ENCODE peak calls at places on chromosomes 7 and 10, in five cellular contexts. S is sigmoid colon, E is GM12878, K is transverse colon, V is suprapubic skin. T is an unnamed sample.

GRCh38 chr7:16933296-16934248 is 51.8 kb upstream of the AGR3 start:
- DNase-seq in S (no peak), E (no peak), K (no peak), V (no peak), T (peak; percentile 48)

GRCh38 chr10:77162697-77163096 is 474.9 kb downstream of the KCNMA1 start:
- DNase-seq in S (no peak), E (no peak), K (no peak), V (no peak), T (no peak)

GRCh38 chr10:97875391-97875790 is 25.7 kb downstream of the GOLGA7B start:
- DNase-seq in S (peak; percentile 54), E (no peak), K (no peak), V (no peak), T (no peak)

GRCh38 chr7:50069613-50070012 is 23.4 kb downstream of the ZPBP start:
- DNase-seq in S (peak; percentile 68), E (peak; percentile 21), K (no peak), V (peak; percentile 80), T (peak; percentile 42)

GRCh38 chr7:150464962-150465361 is 14.5 kb downstream of the GIMAP8 start:
- DNase-seq in S (no peak), E (no peak), K (no peak), V (no peak), T (no peak)

GRCh38 chr7:81659697-81660395 is 110.0 kb downstream of the HGF start:
- DNase-seq in S (no peak), E (no peak), K (no peak), V (no peak), T (no peak)

GRCh38 chr10:93475871-93476270 is 6.3 kb downstream of the MYOF start:
- DNase-seq in S (no peak), E (no peak), K (peak; percentile 50), V (no peak), T (no peak)

GRCh38 chr10:76114556-76114955 is 683.1 kb downstream of the LRMDA start:
- DNase-seq in S (no peak), E (no peak), K (no peak), V (no peak), T (no peak)

GRCh38 chr7:65379318-65379717 is 5.7 kb downstream of the ZNF92 start:
- DNase-seq in S (no peak), E (no peak), K (no peak), V (no peak), T (no peak)

GRCh38 chr7:137953692-137954470 is 48.0 kb downstream of the CREB3L2 start:
- DNase-seq in S (no peak), E (no peak), K (peak; percentile 43), V (no peak), T (no peak)

GRCh38 chr7:22663721-22664120 is 63.3 kb upstream of the IL6 start:
- DNase-seq in S (no peak), E (no peak), K (no peak), V (no peak), T (no peak)

GRCh38 chr7:106344206-106344605 is 59.4 kb upstream of the NAMPT start:
- DNase-seq in S (no peak), E (no peak), K (no peak), V (no peak), T (no peak)

GRCh38 chr10:75582102-75582501 is 150.7 kb downstream of the LRMDA start:
- DNase-seq in S (no peak), E (no peak), K (no peak), V (no peak), T (no peak)

DNA sequence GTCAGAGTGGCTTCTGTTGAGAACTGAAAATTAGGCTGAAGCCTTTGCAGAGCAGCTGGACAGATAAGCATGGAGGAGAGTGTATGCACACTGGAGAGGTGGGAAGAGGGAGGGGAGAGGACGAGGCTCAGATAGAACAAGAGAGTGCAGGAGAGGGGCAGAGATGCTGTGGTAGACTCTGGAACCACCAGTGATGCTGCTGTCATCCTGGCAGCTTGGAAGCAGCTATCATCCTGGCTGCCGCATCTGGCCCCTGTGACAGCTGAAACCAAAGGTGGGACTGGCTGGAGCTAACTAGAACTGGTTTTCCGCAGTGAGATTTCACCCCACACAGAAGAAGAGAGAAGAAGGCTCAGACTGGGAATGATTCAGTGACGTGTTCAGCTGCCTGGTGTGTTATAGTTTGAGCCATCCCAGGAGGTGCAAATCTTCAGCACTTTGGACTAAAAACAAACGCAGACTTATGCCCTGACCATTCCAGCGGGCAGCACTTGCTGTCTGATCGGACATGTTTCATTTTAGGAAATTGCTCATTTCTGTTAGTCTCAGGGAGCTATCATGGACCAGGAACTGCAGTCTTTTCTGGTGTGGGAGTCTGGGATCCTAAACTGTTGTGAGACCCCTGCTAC is 38.4 kb downstream of the EEPD1 start:
- DNase-seq in S (peak; percentile 30), E (no peak), K (no peak), V (no peak), T (no peak)
- H3K4me3 ChIP-seq in S (peak overlapping the region; percentile 16), E (peak overlapping the region; percentile 36), K (no peak overlapping the region), V (no peak overlapping the region), T (no peak overlapping the region)

GRCh38 chr10:53006663-53007610 is 234.4 kb upstream of the MBL2 start:
- DNase-seq in S (no peak), E (no peak), K (no peak), V (no peak), T (no peak)
- TF ChIP-seq EP300 in S (no peak), E (no peak), K (no peak), V (no peak), T (no peak)

GRCh38 chr10:96828609-96829008 is 3.5 kb upstream of the LCOR start:
- DNase-seq in S (no peak), E (no peak), K (no peak), V (no peak), T (no peak)

GRCh38 chr10:96831200-96831866 is 765 bp upstream of the LCOR start:
- DNase-seq in S (no peak), E (no peak), K (no peak), V (no peak), T (no peak)

GRCh38 chr10:96830511-96831199 is 1.4 kb upstream of the LCOR start:
- DNase-seq in S (peak; percentile 75), E (peak; percentile 67), K (peak; percentile 89), V (no peak), T (peak; percentile 73)

GRCh38 chr10:96826438-96826837 is 5.7 kb upstream of the LCOR start:
- DNase-seq in S (no peak), E (no peak), K (no peak), V (no peak), T (no peak)

DNA sequence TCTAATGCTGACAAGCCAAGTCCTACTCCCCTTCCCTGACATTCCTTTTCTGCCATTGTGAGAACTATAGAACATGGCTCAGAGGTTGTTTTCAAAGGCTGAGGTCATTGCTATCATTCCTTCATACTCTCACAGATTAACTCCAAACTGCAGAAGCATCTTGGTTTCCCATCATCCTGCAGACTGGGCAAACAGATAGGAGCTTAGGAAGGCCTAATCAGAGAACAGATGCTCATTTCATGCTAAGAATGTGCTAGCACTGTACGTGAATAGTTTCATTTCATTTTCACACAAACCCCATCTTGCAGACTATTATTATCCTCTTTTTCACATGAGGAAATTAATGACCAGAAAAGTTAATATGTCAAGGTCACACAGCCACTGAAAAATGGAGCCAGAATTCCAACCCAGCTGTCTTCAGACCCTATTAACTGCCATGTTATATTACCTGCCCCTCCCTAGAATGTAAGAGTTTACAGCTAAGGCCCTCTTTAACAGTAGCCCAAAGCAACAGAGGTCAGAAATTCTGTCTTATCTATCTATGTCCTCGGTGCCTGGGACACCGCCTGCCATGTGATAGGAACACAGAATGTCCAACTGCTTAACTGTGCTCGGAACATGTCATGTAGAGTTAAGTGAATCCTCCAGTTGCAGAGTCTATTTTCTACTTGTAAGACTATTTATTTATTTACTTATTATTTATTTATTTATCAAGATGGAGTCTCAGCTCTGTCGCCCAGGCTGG is 2.9 kb upstream of the LCOR start:
- DNase-seq in S (no peak), E (no peak), K (no peak), V (no peak), T (no peak)
- TF ChIP-seq POLR2A in S (no peak), E (no peak), K (no peak), V (no peak), T (no peak)

GRCh38 chr7:27128034-27128433 is 2.5 kb downstream of the HOXA4 start:
- DNase-seq in S (no peak), E (no peak), K (no peak), V (no peak), T (no peak)

GRCh38 chr7:27129729-27130539 is 623 bp downstream of the HOXA4 start:
- DNase-seq in S (peak; percentile 68), E (no peak), K (peak; percentile 70), V (no peak), T (no peak)

GRCh38 chr7:27130540-27131389 is at the start of gene HOXA4:
- DNase-seq in S (peak; percentile 98), E (no peak), K (peak; percentile 94), V (peak; percentile 96), T (peak; percentile 98)

GRCh38 chr7:27126596-27127327 is 3.8 kb downstream of the HOXA4 start:
- DNase-seq in S (no peak), E (no peak), K (no peak), V (no peak), T (no peak)

DNA sequence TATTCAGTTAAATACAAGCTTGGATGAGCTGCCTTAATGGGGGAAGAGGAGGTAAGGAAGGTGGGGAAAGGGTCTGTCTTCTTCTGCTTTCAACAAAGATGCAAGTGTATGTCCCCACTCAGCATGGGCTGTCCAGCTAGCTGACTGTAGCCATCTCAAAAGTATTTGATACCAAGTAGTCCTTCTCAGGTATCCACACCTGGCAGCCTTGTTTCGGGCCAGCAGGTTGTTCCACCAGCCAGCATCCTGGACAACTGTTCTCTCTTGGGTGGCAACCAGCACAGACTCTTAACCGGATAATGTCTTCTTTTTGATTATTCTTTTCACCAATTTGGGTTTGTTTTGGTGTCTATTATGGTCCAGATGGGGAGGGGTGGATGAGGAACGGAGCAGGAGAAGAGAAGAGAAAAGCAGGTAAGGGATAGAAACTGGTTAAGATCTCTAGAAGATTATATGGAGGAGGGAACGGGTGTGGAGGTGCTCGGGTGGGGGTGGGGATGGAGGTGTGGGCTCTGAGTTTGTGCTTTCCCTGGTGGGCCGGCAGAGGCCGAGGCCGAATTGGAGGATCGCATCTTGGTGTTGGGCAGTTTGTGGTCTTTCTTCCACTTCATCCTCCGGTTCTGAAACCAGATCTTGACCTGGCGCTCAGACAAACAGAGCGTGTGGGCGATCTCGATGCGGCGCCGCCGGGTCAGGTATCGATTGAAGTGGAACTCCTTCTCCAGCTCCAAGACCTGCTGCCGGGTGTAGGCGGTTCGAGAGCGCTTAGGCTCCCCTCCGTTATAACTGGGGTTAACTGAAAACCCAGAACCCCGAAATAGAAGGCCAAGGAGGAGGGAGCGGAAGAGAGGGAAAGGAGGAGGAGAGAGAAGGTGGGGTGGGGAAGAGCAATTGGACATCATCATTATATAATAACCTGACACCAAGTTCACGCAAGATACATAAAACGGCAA is 1.5 kb downstream of the HOXA4 start:
- DNase-seq in S (no peak), E (no peak), K (no peak), V (no peak), T (peak; percentile 82)
- H3K4me3 ChIP-seq in S (peak overlapping the region; percentile 88), E (no peak overlapping the region), K (peak overlapping the region; percentile 62), V (peak overlapping the region; percentile 85), T (peak overlapping the region; percentile 68)

GRCh38 chr7:47218378-47219176 is 363.3 kb downstream of the TNS3 start:
- DNase-seq in S (no peak), E (no peak), K (no peak), V (no peak), T (no peak)
- TF ChIP-seq EP300 in S (no peak), E (no peak), K (no peak), V (no peak), T (no peak)

GRCh38 chr10:104231784-104232612 is at the start of gene CFAP43:
- DNase-seq in S (peak; percentile 99), E (peak; percentile 75), K (peak; percentile 99), V (peak; percentile 100), T (peak; percentile 99)
- TF ChIP-seq POLR2A in S (no peak), E (peak; percentile 39), K (peak; percentile 66), V (no peak), T (no peak)

GRCh38 chr10:14074062-14074884 is 256.5 kb downstream of the FRMD4A start:
- DNase-seq in S (peak; percentile 94), E (no peak), K (peak; percentile 64), V (peak; percentile 96), T (no peak)
- H3K4me3 ChIP-seq in S (peak overlapping the region; percentile 26), E (no peak overlapping the region), K (no peak overlapping the region), V (peak overlapping the region; percentile 15), T (no peak overlapping the region)

T was measured in upper lobe of left lung.